ENCODE peak calls at places on chromosomes 11 and 22, in four cellular contexts. R, I, W and B are unnamed samples.

GRCh38 chr11:104663190-104664140 is 234.8 kb downstream of the CASP12 start:
- DNase-seq in R (peak; percentile 0), I (no peak), W (no peak), B (no peak)

GRCh38 chr11:1782026-1782696 is 18.4 kb upstream of the CTSD start:
- DNase-seq in I (no peak), W (no peak), R (no peak), B (no peak)

GRCh38 chr22:30305906-30306628 is 16.8 kb upstream of the CASTOR1 start:
- DNase-seq in W (peak; percentile 70), I (no peak), R (no peak), B (peak; percentile 51)

GRCh38 chr22:49359061-49359460 is 468.6 kb downstream of the BRD1 start:
- DNase-seq in W (peak; percentile 88), R (no peak), I (no peak), B (no peak)

GRCh38 chr11:6927030-6927617 is 898 bp downstream of the ZNF215 start:
- DNase-seq in W (peak; percentile 94), R (no peak), I (no peak), B (peak; percentile 70)

GRCh38 chr22:21758056-21758455 is 22.5 kb upstream of the YPEL1 start:
- DNase-seq in R (no peak), I (no peak), W (no peak), B (no peak)

GRCh38 chr11:86914836-86915519 is 40.2 kb downstream of the FZD4 start:
- DNase-seq in R (no peak), I (no peak), W (no peak), B (no peak)

GRCh38 chr11:66329165-66329673 is 7.0 kb downstream of the RIN1 start:
- DNase-seq in W (no peak), I (no peak), R (no peak), B (no peak)

GRCh38 chr11:64032050-64032449 is 3.7 kb upstream of the FLRT1 start:
- DNase-seq in R (peak; percentile 61), W (no peak), I (no peak), B (no peak)

GRCh38 chr22:35552186-35552842 is 11.7 kb downstream of the RASD2 start:
- DNase-seq in I (peak; percentile 61), R (no peak), W (peak; percentile 94), B (peak; percentile 80)

GRCh38 chr11:102981324-102981910 is 25.9 kb upstream of the MMP13 start:
- DNase-seq in R (no peak), I (no peak), W (no peak), B (no peak)

GRCh38 chr11:43802509-43802908 is 78.1 kb upstream of the ALKBH3 start:
- DNase-seq in R (peak; percentile 19), W (peak; percentile 16), I (no peak), B (no peak)

GRCh38 chr11:1869427-1870325 is 16.8 kb downstream of the LSP1 start:
- DNase-seq in W (no peak), I (no peak), R (no peak), B (no peak)

GRCh38 chr11:65633390-65634139 is 4.3 kb upstream of the SIPA1 start:
- DNase-seq in I (no peak), R (no peak), W (no peak), B (no peak)

GRCh38 chr11:28058333-28058732 is 49.6 kb downstream of the KIF18A start:
- DNase-seq in W (no peak), I (no peak), R (peak; percentile 77), B (no peak)

GRCh38 chr22:45031629-45032403 is 22.0 kb upstream of the PHF21B start:
- DNase-seq in W (no peak), I (no peak), R (no peak), B (no peak)

GRCh38 chr11:125079151-125079877 is 16.2 kb downstream of the SLC37A2 start:
- DNase-seq in R (no peak), I (no peak), W (no peak), B (no peak)

GRCh38 chr22:48603621-48604320 is 1223.9 kb downstream of the BRD1 start:
- DNase-seq in W (no peak), I (no peak), R (no peak), B (no peak)

GRCh38 chr11:11157201-11157600 is 195.8 kb downstream of the CSNK2A3 start:
- DNase-seq in I (peak; percentile 34), W (peak; percentile 40), R (peak; percentile 48), B (peak; percentile 51)

GRCh38 chr11:72703281-72704008 is 29.2 kb upstream of the PDE2A start:
- DNase-seq in I (no peak), W (no peak), R (peak; percentile 82), B (no peak)